ENCODE peak calls at places on chromosomes 4 and X, in six cellular contexts. L is activated effector memory CD4-positive, alpha-beta T cell treated with anti-CD3 and anti-CD28 coated beads, Interleukin-2, amount 50 U/mL, for 16 hours; G is BE2C; S is right atrium auricular region; D is smooth muscle cell of the brain vasculature; I is adipocyte. N is an unnamed sample.
A peak's percentile ranks its signal among the peaks of the same experiment; 100 is the strongest.

GRCh38 chrX:154515803-154516654 is at the start of gene FAM3A:
- DNase-seq in L (peak; percentile 96), G (peak; percentile 96), S (peak; percentile 92), D (peak; percentile 61), I (peak; percentile 91), N (no peak)

GRCh38 chr4:163331629-163332360 is 601 bp downstream of the NPY1R start:
- DNase-seq in L (no peak), G (peak; percentile 27), S (no peak), D (no peak), I (peak; percentile 27), N (no peak)

GRCh38 chr4:68216501-68216900 is 29.0 kb downstream of the TMPRSS11B start:
- DNase-seq in L (no peak), G (no peak), S (no peak), D (no peak), I (no peak), N (no peak)

GRCh38 chrX:55710701-55711100 is 6.8 kb upstream of the RRAGB start:
- DNase-seq in L (no peak), G (no peak), S (no peak), D (no peak), I (peak; percentile 57), N (peak; percentile 52)

GRCh38 chrX:23884427-23885024 is 23.2 kb downstream of the APOO start:
- DNase-seq in L (no peak), G (no peak), S (no peak), D (no peak), I (no peak), N (no peak)

GRCh38 chrX:27354021-27354420 is 109.1 kb downstream of the PPP4R3C start:
- DNase-seq in L (no peak), G (no peak), S (no peak), D (no peak), I (no peak), N (no peak)

GRCh38 chr4:87981505-87981904 is 6.0 kb downstream of the SPP1 start:
- DNase-seq in L (no peak), G (no peak), S (no peak), D (no peak), I (no peak), N (no peak)

GRCh38 chrX:54357414-54358377 is at the start of gene WNK3:
- DNase-seq in L (peak; percentile 71), G (peak; percentile 82), S (peak; percentile 74), D (peak; percentile 32), I (peak; percentile 89), N (no peak)

GRCh38 chrX:103629295-103630170 is 758 bp downstream of the TCEAL1 start:
- DNase-seq in L (peak; percentile 63), G (peak; percentile 73), S (no peak), D (no peak), I (peak; percentile 69), N (no peak)

GRCh38 chrX:41301438-41301824 is 32.5 kb upstream of the DDX3X start:
- DNase-seq in L (no peak), G (no peak), S (no peak), D (no peak), I (no peak), N (no peak)

GRCh38 chrX:73831500-73831899 is 268.5 kb downstream of the CHIC1 start:
- DNase-seq in L (no peak), G (no peak), S (no peak), D (no peak), I (no peak), N (no peak)

GRCh38 chr4:5933996-5934831 is 41.3 kb upstream of the CRMP1 start:
- DNase-seq in L (no peak), G (no peak), S (no peak), D (no peak), I (no peak), N (no peak)

GRCh38 chr4:5893591-5893990 is 705 bp upstream of the CRMP1 start:
- DNase-seq in L (no peak), G (no peak), S (no peak), D (no peak), I (no peak), N (no peak)

GRCh38 chrX:46819136-46819535 is 17.7 kb upstream of the RP2 start:
- DNase-seq in L (no peak), G (no peak), S (no peak), D (no peak), I (peak; percentile 66), N (no peak)

GRCh38 chrX:112691361-112691760 is 11.6 kb upstream of the LHFPL1 start:
- DNase-seq in L (no peak), G (no peak), S (no peak), D (no peak), I (no peak), N (no peak)

GRCh38 chr4:122836941-122837340 is 10.3 kb downstream of the FGF2 start:
- DNase-seq in L (no peak), G (no peak), S (no peak), D (no peak), I (no peak), N (no peak)

GRCh38 chr4:77349796-77350195 is 192.8 kb downstream of the CCNG2 start:
- DNase-seq in L (no peak), G (no peak), S (no peak), D (no peak), I (peak; percentile 8), N (no peak)

GRCh38 chr4:76989391-76990061 is 40.0 kb downstream of the SEPTIN11 start:
- DNase-seq in L (peak; percentile 82), G (no peak), S (no peak), D (no peak), I (no peak), N (no peak)

GRCh38 chrX:137915466-137915865 is 349.5 kb downstream of the ZIC3 start:
- DNase-seq in L (no peak), G (peak; percentile 25), S (no peak), D (no peak), I (no peak), N (no peak)

GRCh38 chr4:188714488-188714887 is 575.2 kb downstream of the TRIML1 start:
- DNase-seq in L (no peak), G (no peak), S (no peak), D (no peak), I (peak; percentile 74), N (no peak)

GRCh38 chrX:14694631-14695030 is 165.3 kb downstream of the GLRA2 start:
- DNase-seq in L (no peak), G (no peak), S (no peak), D (no peak), I (no peak), N (no peak)

GRCh38 chr4:69823481-69824186 is 36.3 kb downstream of the SULT1E1 start:
- DNase-seq in L (no peak), G (peak; percentile 30), S (no peak), D (no peak), I (peak; percentile 58), N (peak; percentile 58)

N was measured in glomerular endothelial cell.